ENCODE peak calls at places on chromosomes 1 and 21, in four cellular contexts. One of them, this sample, is unnamed.

GRCh38 chr1:46571691-46572225 is 20.3 kb upstream of the KNCN start:
- DNase-seq in choroid plexus epithelial cell: no peak
- DNase-seq in PC-3: no peak
- DNase-seq in CD4-positive, alpha-beta memory T cell: no peak
- DNase-seq in this sample: no peak

GRCh38 chr1:69691179-69691578 is 123.5 kb downstream of the LRRC7 start:
- DNase-seq in choroid plexus epithelial cell: no peak
- DNase-seq in PC-3: no peak
- DNase-seq in CD4-positive, alpha-beta memory T cell: no peak
- DNase-seq in this sample: no peak

GRCh38 chr1:8517579-8518489 is 199.9 kb downstream of the SLC45A1 start:
- DNase-seq in choroid plexus epithelial cell: peak
- DNase-seq in PC-3: no peak
- DNase-seq in CD4-positive, alpha-beta memory T cell: no peak
- DNase-seq in this sample: no peak

GRCh38 chr1:116091083-116091482 is 20.1 kb upstream of the MAB21L3 start:
- DNase-seq in choroid plexus epithelial cell: no peak
- DNase-seq in PC-3: no peak
- DNase-seq in CD4-positive, alpha-beta memory T cell: no peak
- DNase-seq in this sample: no peak

GRCh38 chr1:74012583-74012982 is 185.4 kb downstream of the LRRIQ3 start:
- DNase-seq in choroid plexus epithelial cell: no peak
- DNase-seq in PC-3: no peak
- DNase-seq in CD4-positive, alpha-beta memory T cell: no peak
- DNase-seq in this sample: no peak

GRCh38 chr1:230879781-230880180 is 11.5 kb upstream of the C1orf198 start:
- DNase-seq in choroid plexus epithelial cell: no peak
- DNase-seq in PC-3: no peak
- DNase-seq in CD4-positive, alpha-beta memory T cell: no peak
- DNase-seq in this sample: no peak

GRCh38 chr1:172969611-172970010 is 81.1 kb downstream of the TNFSF18 start:
- DNase-seq in choroid plexus epithelial cell: peak
- DNase-seq in PC-3: peak
- DNase-seq in CD4-positive, alpha-beta memory T cell: no peak
- DNase-seq in this sample: no peak

GRCh38 chr1:83641828-83642443 is 357.0 kb downstream of the TTLL7 start:
- DNase-seq in choroid plexus epithelial cell: peak
- DNase-seq in PC-3: no peak
- DNase-seq in CD4-positive, alpha-beta memory T cell: no peak
- DNase-seq in this sample: no peak

GRCh38 chr1:1986451-1987141 is 17.0 kb downstream of the CFAP74 start:
- DNase-seq in choroid plexus epithelial cell: no peak
- DNase-seq in PC-3: no peak
- DNase-seq in CD4-positive, alpha-beta memory T cell: no peak
- DNase-seq in this sample: no peak

GRCh38 chr1:247411583-247412295 is 4.2 kb upstream of the NLRP3 start:
- DNase-seq in choroid plexus epithelial cell: no peak
- DNase-seq in PC-3: no peak
- DNase-seq in CD4-positive, alpha-beta memory T cell: no peak
- DNase-seq in this sample: no peak

GRCh38 chr1:216224233-216224632 is 199.0 kb downstream of the USH2A start:
- DNase-seq in choroid plexus epithelial cell: no peak
- DNase-seq in PC-3: peak
- DNase-seq in CD4-positive, alpha-beta memory T cell: no peak
- DNase-seq in this sample: no peak

GRCh38 chr1:209620484-209620879 is 31.7 kb downstream of the LAMB3 start:
- DNase-seq in choroid plexus epithelial cell: peak
- DNase-seq in PC-3: no peak
- DNase-seq in CD4-positive, alpha-beta memory T cell: no peak
- DNase-seq in this sample: no peak

GRCh38 chr1:99887890-99888289 is 37.7 kb downstream of the AGL start:
- DNase-seq in choroid plexus epithelial cell: no peak
- DNase-seq in PC-3: peak
- DNase-seq in CD4-positive, alpha-beta memory T cell: no peak
- DNase-seq in this sample: no peak

GRCh38 chr1:185439727-185440415 is 122.8 kb upstream of the IVNS1ABP start:
- DNase-seq in choroid plexus epithelial cell: peak
- DNase-seq in PC-3: peak
- DNase-seq in CD4-positive, alpha-beta memory T cell: peak
- DNase-seq in this sample: no peak

GRCh38 chr1:26556041-26556440 is 26.5 kb downstream of the RPS6KA1 start:
- DNase-seq in choroid plexus epithelial cell: no peak
- DNase-seq in PC-3: no peak
- DNase-seq in CD4-positive, alpha-beta memory T cell: no peak
- DNase-seq in this sample: no peak

GRCh38 chr1:241202321-241202845 is 154.6 kb downstream of the RGS7 start:
- DNase-seq in choroid plexus epithelial cell: no peak
- DNase-seq in PC-3: no peak
- DNase-seq in CD4-positive, alpha-beta memory T cell: no peak
- DNase-seq in this sample: no peak

GRCh38 chr1:207025144-207025880 is 7.2 kb downstream of the C1orf116 start:
- DNase-seq in choroid plexus epithelial cell: peak
- DNase-seq in PC-3: peak
- DNase-seq in CD4-positive, alpha-beta memory T cell: no peak
- DNase-seq in this sample: peak

GRCh38 chr21:33587792-33588484 is 546 bp downstream of the DONSON start:
- DNase-seq in choroid plexus epithelial cell: peak
- DNase-seq in PC-3: peak
- DNase-seq in CD4-positive, alpha-beta memory T cell: peak
- DNase-seq in this sample: peak

GRCh38 chr1:205144046-205144720 is 22.4 kb upstream of the RBBP5 start:
- DNase-seq in choroid plexus epithelial cell: no peak
- DNase-seq in PC-3: no peak
- DNase-seq in CD4-positive, alpha-beta memory T cell: no peak
- DNase-seq in this sample: no peak

GRCh38 chr1:169150631-169151337 is 44.3 kb downstream of the ATP1B1 start:
- DNase-seq in choroid plexus epithelial cell: no peak
- DNase-seq in PC-3: no peak
- DNase-seq in CD4-positive, alpha-beta memory T cell: no peak
- DNase-seq in this sample: no peak

GRCh38 chr1:8435569-8436071 is 117.7 kb downstream of the SLC45A1 start:
- DNase-seq in choroid plexus epithelial cell: no peak
- DNase-seq in PC-3: peak
- DNase-seq in CD4-positive, alpha-beta memory T cell: no peak
- DNase-seq in this sample: no peak

GRCh38 chr1:199272690-199273089 is 633.9 kb downstream of the PTPRC start:
- DNase-seq in choroid plexus epithelial cell: peak
- DNase-seq in PC-3: peak
- DNase-seq in CD4-positive, alpha-beta memory T cell: no peak
- DNase-seq in this sample: peak

DNA sequence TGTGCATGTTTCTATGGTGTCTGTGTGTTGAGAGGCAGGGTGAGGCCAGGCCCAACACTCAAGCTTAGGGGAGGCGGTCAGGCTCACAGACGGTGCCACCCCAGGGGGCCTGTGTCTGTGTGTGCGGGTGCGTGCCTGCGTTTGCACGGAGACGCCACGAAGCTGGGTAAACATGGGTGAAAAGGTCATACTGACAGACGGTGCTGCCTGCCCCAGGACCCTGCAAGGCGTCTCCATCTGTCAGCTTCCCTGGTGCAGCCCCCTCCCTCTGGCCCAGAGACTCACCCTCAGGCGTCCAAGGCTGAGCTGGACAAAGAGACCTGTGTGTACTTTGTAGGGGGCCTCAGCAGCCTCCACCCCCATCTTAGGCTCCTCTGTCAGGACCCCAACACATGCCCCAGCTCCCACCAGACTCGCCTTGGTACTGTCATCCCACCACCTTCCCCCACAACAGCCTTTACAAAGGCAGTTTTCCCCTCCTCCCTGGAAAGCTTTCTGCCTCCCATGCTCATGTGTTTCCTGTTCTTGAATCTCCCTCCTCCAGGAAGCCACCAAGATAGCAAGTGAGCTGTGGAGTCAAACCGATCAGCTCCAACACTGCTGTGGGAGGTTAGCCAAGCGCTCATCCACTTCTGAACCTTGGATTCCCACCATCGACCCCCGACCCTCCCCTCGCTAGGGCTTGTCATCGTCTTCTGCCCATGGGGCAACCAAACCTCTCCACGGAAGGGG is 34.1 kb downstream of the PTPRF start:
- DNase-seq in choroid plexus epithelial cell: peak
- DNase-seq in PC-3: no peak
- DNase-seq in CD4-positive, alpha-beta memory T cell: peak
- DNase-seq in this sample: no peak
- H3K4me3 ChIP-seq in choroid plexus epithelial cell: no peak
- H3K4me3 ChIP-seq in PC-3: no peak
- H3K4me3 ChIP-seq in CD4-positive, alpha-beta memory T cell: peak
- H3K4me3 ChIP-seq in this sample: no peak

DNA sequence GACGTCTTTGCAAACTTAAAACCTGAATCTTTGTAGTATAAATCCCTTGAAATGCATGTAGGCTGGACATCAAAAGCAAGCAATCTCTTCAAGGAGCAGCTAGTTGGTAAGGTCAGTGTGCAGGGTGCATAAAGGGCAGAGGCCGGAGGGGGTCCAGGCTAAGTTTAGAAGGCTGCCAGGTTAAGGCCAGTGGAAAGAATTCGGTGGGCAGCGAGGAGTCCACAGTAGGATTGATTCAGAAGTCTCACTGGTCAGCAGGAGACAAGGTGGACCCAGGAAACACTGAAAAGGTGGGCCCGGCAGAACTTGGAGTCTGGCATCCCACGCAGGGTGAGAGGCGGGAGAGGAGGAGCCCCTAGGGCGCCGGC is 390 bp upstream of the PCSK9 start:
- DNase-seq in choroid plexus epithelial cell: no peak
- DNase-seq in PC-3: no peak
- DNase-seq in CD4-positive, alpha-beta memory T cell: no peak
- DNase-seq in this sample: no peak
- H3K4me3 ChIP-seq in choroid plexus epithelial cell: peak
- H3K4me3 ChIP-seq in PC-3: peak
- H3K4me3 ChIP-seq in CD4-positive, alpha-beta memory T cell: no peak
- H3K4me3 ChIP-seq in this sample: peak

GRCh38 chr1:21659099-21659923 is 9.8 kb downstream of the RAP1GAP start:
- DNase-seq in choroid plexus epithelial cell: peak
- DNase-seq in PC-3: peak
- DNase-seq in CD4-positive, alpha-beta memory T cell: peak
- DNase-seq in this sample: peak
- H3K4me3 ChIP-seq in choroid plexus epithelial cell: no peak
- H3K4me3 ChIP-seq in PC-3: peak
- H3K4me3 ChIP-seq in CD4-positive, alpha-beta memory T cell: no peak
- H3K4me3 ChIP-seq in this sample: no peak

DNA sequence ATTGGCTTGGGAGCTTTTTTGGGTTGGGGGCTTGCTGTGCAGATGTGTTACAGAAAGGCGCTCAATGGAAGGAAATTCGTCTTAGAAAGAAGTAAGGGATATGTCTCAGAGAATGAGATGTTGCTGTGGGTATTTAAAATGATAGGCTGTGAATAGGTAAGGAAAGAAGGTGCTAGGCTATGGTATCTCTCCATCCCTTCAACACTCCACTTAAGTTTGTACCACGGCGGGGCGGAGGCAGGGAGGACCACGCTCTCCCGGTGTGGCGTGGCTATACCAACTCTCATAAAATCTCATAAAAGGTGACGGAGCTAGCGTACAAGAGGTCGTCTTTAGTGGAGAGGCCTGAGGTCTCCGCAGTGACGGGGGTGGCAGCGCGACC is 305 bp upstream of the RPS6KC1 start:
- DNase-seq in choroid plexus epithelial cell: no peak
- DNase-seq in PC-3: no peak
- DNase-seq in CD4-positive, alpha-beta memory T cell: no peak
- DNase-seq in this sample: no peak
- H3K4me3 ChIP-seq in choroid plexus epithelial cell: peak
- H3K4me3 ChIP-seq in PC-3: peak
- H3K4me3 ChIP-seq in CD4-positive, alpha-beta memory T cell: peak
- H3K4me3 ChIP-seq in this sample: peak

GRCh38 chr1:16143566-16144324 is 12.1 kb downstream of the EPHA2 start:
- DNase-seq in choroid plexus epithelial cell: no peak
- DNase-seq in PC-3: peak
- DNase-seq in CD4-positive, alpha-beta memory T cell: peak
- DNase-seq in this sample: peak
- H3K4me3 ChIP-seq in choroid plexus epithelial cell: no peak
- H3K4me3 ChIP-seq in PC-3: peak
- H3K4me3 ChIP-seq in CD4-positive, alpha-beta memory T cell: no peak
- H3K4me3 ChIP-seq in this sample: no peak

GRCh38 chr1:65525297-65526048 is 105.0 kb downstream of the LEPR start:
- DNase-seq in choroid plexus epithelial cell: no peak
- DNase-seq in PC-3: no peak
- DNase-seq in CD4-positive, alpha-beta memory T cell: no peak
- DNase-seq in this sample: peak

GRCh38 chr1:65526049-65526556 is 105.6 kb downstream of the LEPR start:
- DNase-seq in choroid plexus epithelial cell: no peak
- DNase-seq in PC-3: no peak
- DNase-seq in CD4-positive, alpha-beta memory T cell: no peak
- DNase-seq in this sample: no peak

GRCh38 chr1:65527672-65528071 is 107.2 kb downstream of the LEPR start:
- DNase-seq in choroid plexus epithelial cell: no peak
- DNase-seq in PC-3: no peak
- DNase-seq in CD4-positive, alpha-beta memory T cell: no peak
- DNase-seq in this sample: no peak

GRCh38 chr1:65527211-65527610 is 106.7 kb downstream of the LEPR start:
- DNase-seq in choroid plexus epithelial cell: peak
- DNase-seq in PC-3: peak
- DNase-seq in CD4-positive, alpha-beta memory T cell: no peak
- DNase-seq in this sample: no peak

DNA sequence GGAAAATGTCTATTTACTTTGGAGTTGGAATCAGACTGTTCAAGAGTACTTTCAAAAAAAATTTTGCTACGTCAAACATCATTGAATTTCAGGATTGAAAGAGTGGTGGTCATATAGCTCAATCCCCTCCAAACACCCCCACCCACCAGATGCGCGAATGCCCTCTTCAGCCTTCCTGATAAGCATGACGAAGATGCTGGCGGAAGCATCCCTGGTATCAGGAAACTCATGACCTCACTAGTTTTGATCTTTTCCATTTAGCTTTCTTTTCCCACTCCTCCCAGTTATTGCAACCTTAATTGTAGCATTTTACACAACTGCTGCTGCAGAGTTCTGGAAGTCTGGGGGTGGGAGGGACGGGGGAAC is 104.4 kb downstream of the LEPR start:
- DNase-seq in choroid plexus epithelial cell: no peak
- DNase-seq in PC-3: no peak
- DNase-seq in CD4-positive, alpha-beta memory T cell: no peak
- DNase-seq in this sample: no peak
- H3K4me3 ChIP-seq in choroid plexus epithelial cell: peak
- H3K4me3 ChIP-seq in PC-3: no peak
- H3K4me3 ChIP-seq in CD4-positive, alpha-beta memory T cell: no peak
- H3K4me3 ChIP-seq in this sample: peak

DNA sequence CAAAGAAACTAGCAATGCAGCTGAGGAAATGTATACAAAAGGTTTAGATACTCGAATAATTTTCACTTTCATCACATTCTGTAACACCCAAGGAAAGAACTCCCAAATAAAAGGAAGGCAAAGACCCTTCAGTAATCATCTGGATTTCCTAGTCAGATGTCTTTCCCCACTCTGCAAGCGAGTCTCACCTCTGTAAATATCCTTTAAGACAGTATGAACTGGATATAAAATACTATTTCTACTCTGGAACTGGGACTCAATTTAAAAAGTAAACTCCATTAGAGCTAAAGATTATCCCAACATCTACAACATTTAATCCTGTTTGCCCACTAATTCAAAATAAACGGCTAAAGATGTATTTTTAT is 27.0 kb downstream of the C2CD2 start:
- DNase-seq in choroid plexus epithelial cell: no peak
- DNase-seq in PC-3: no peak
- DNase-seq in CD4-positive, alpha-beta memory T cell: no peak
- DNase-seq in this sample: no peak
- H3K4me3 ChIP-seq in choroid plexus epithelial cell: no peak
- H3K4me3 ChIP-seq in PC-3: peak
- H3K4me3 ChIP-seq in CD4-positive, alpha-beta memory T cell: peak
- H3K4me3 ChIP-seq in this sample: peak

GRCh38 chr1:151606867-151607266 is 5.0 kb upstream of the SNX27 start:
- DNase-seq in choroid plexus epithelial cell: no peak
- DNase-seq in PC-3: no peak
- DNase-seq in CD4-positive, alpha-beta memory T cell: no peak
- DNase-seq in this sample: no peak
- H3K4me3 ChIP-seq in choroid plexus epithelial cell: no peak
- H3K4me3 ChIP-seq in PC-3: no peak
- H3K4me3 ChIP-seq in CD4-positive, alpha-beta memory T cell: no peak
- H3K4me3 ChIP-seq in this sample: no peak

This sample was measured in upper lobe of right lung.